ENCODE peak calls at places on chromosomes 11 and 22, in eight cellular contexts. One of them, this sample, is unnamed.

GRCh38 chr11:131467645-131468270 is 97.3 kb downstream of the NTM start:
- DNase-seq in activated CD8-positive, alpha-beta memory T cell treated with anti-CD3 and anti-CD28 coated beads for 1 hour: no peak
- DNase-seq in activated T-cell treated with anti-CD3 and anti-CD28 coated beads, Interleukin-2, amount 50 U/mL, for 72 hours: no peak
- DNase-seq in Daoy: peak
- DNase-seq in mammary epithelial cell: no peak
- DNase-seq in activated CD4-positive, alpha-beta T cell treated with anti-CD3 and anti-CD28 coated beads, Interleukin-2, amount 10 ng/mL, durations not matched to agents 7 days and 5 days: no peak
- DNase-seq in putamen: no peak
- DNase-seq in stimulated activated CD4-positive, alpha-beta T cell treated with anti-CD3 and anti-CD28 coated beads, TNF-alpha, amount 100 ng/mL, for 24 hours: no peak
- DNase-seq in this sample: no peak

GRCh38 chr11:82384308-82384707 is 349.4 kb downstream of the FAM181B start:
- DNase-seq in activated CD8-positive, alpha-beta memory T cell treated with anti-CD3 and anti-CD28 coated beads for 1 hour: no peak
- DNase-seq in activated T-cell treated with anti-CD3 and anti-CD28 coated beads, Interleukin-2, amount 50 U/mL, for 72 hours: no peak
- DNase-seq in Daoy: no peak
- DNase-seq in mammary epithelial cell: no peak
- DNase-seq in activated CD4-positive, alpha-beta T cell treated with anti-CD3 and anti-CD28 coated beads, Interleukin-2, amount 10 ng/mL, durations not matched to agents 7 days and 5 days: no peak
- DNase-seq in putamen: no peak
- DNase-seq in stimulated activated CD4-positive, alpha-beta T cell treated with anti-CD3 and anti-CD28 coated beads, TNF-alpha, amount 100 ng/mL, for 24 hours: no peak
- DNase-seq in this sample: no peak

GRCh38 chr22:38012604-38013072 is 28.3 kb upstream of the SOX10 start:
- DNase-seq in activated CD8-positive, alpha-beta memory T cell treated with anti-CD3 and anti-CD28 coated beads for 1 hour: no peak
- DNase-seq in activated T-cell treated with anti-CD3 and anti-CD28 coated beads, Interleukin-2, amount 50 U/mL, for 72 hours: no peak
- DNase-seq in Daoy: no peak
- DNase-seq in mammary epithelial cell: no peak
- DNase-seq in activated CD4-positive, alpha-beta T cell treated with anti-CD3 and anti-CD28 coated beads, Interleukin-2, amount 10 ng/mL, durations not matched to agents 7 days and 5 days: no peak
- DNase-seq in putamen: no peak
- DNase-seq in stimulated activated CD4-positive, alpha-beta T cell treated with anti-CD3 and anti-CD28 coated beads, TNF-alpha, amount 100 ng/mL, for 24 hours: no peak
- DNase-seq in this sample: no peak

GRCh38 chr11:26088391-26088790 is 243.5 kb upstream of the ANO3 start:
- DNase-seq in activated CD8-positive, alpha-beta memory T cell treated with anti-CD3 and anti-CD28 coated beads for 1 hour: no peak
- DNase-seq in activated T-cell treated with anti-CD3 and anti-CD28 coated beads, Interleukin-2, amount 50 U/mL, for 72 hours: no peak
- DNase-seq in Daoy: no peak
- DNase-seq in mammary epithelial cell: peak
- DNase-seq in activated CD4-positive, alpha-beta T cell treated with anti-CD3 and anti-CD28 coated beads, Interleukin-2, amount 10 ng/mL, durations not matched to agents 7 days and 5 days: no peak
- DNase-seq in putamen: no peak
- DNase-seq in stimulated activated CD4-positive, alpha-beta T cell treated with anti-CD3 and anti-CD28 coated beads, TNF-alpha, amount 100 ng/mL, for 24 hours: no peak
- DNase-seq in this sample: no peak

GRCh38 chr22:41880653-41881052 is 34.2 kb downstream of the SHISA8 start:
- DNase-seq in activated CD8-positive, alpha-beta memory T cell treated with anti-CD3 and anti-CD28 coated beads for 1 hour: no peak
- DNase-seq in activated T-cell treated with anti-CD3 and anti-CD28 coated beads, Interleukin-2, amount 50 U/mL, for 72 hours: no peak
- DNase-seq in Daoy: no peak
- DNase-seq in mammary epithelial cell: no peak
- DNase-seq in activated CD4-positive, alpha-beta T cell treated with anti-CD3 and anti-CD28 coated beads, Interleukin-2, amount 10 ng/mL, durations not matched to agents 7 days and 5 days: no peak
- DNase-seq in putamen: no peak
- DNase-seq in stimulated activated CD4-positive, alpha-beta T cell treated with anti-CD3 and anti-CD28 coated beads, TNF-alpha, amount 100 ng/mL, for 24 hours: no peak
- DNase-seq in this sample: no peak

GRCh38 chr22:38982008-38982927 is at the start of gene APOBEC3B:
- DNase-seq in activated CD8-positive, alpha-beta memory T cell treated with anti-CD3 and anti-CD28 coated beads for 1 hour: peak
- DNase-seq in activated T-cell treated with anti-CD3 and anti-CD28 coated beads, Interleukin-2, amount 50 U/mL, for 72 hours: peak
- DNase-seq in Daoy: peak
- DNase-seq in mammary epithelial cell: peak
- DNase-seq in activated CD4-positive, alpha-beta T cell treated with anti-CD3 and anti-CD28 coated beads, Interleukin-2, amount 10 ng/mL, durations not matched to agents 7 days and 5 days: peak
- DNase-seq in putamen: peak
- DNase-seq in stimulated activated CD4-positive, alpha-beta T cell treated with anti-CD3 and anti-CD28 coated beads, TNF-alpha, amount 100 ng/mL, for 24 hours: peak
- DNase-seq in this sample: no peak

GRCh38 chr11:107257660-107258059 is 200.0 kb downstream of the CWF19L2 start:
- DNase-seq in activated CD8-positive, alpha-beta memory T cell treated with anti-CD3 and anti-CD28 coated beads for 1 hour: no peak
- DNase-seq in activated T-cell treated with anti-CD3 and anti-CD28 coated beads, Interleukin-2, amount 50 U/mL, for 72 hours: no peak
- DNase-seq in Daoy: no peak
- DNase-seq in mammary epithelial cell: no peak
- DNase-seq in activated CD4-positive, alpha-beta T cell treated with anti-CD3 and anti-CD28 coated beads, Interleukin-2, amount 10 ng/mL, durations not matched to agents 7 days and 5 days: no peak
- DNase-seq in putamen: no peak
- DNase-seq in stimulated activated CD4-positive, alpha-beta T cell treated with anti-CD3 and anti-CD28 coated beads, TNF-alpha, amount 100 ng/mL, for 24 hours: no peak
- DNase-seq in this sample: no peak

GRCh38 chr22:29536411-29536810 is 17.1 kb downstream of the THOC5 start:
- DNase-seq in activated CD8-positive, alpha-beta memory T cell treated with anti-CD3 and anti-CD28 coated beads for 1 hour: no peak
- DNase-seq in activated T-cell treated with anti-CD3 and anti-CD28 coated beads, Interleukin-2, amount 50 U/mL, for 72 hours: no peak
- DNase-seq in Daoy: no peak
- DNase-seq in mammary epithelial cell: no peak
- DNase-seq in activated CD4-positive, alpha-beta T cell treated with anti-CD3 and anti-CD28 coated beads, Interleukin-2, amount 10 ng/mL, durations not matched to agents 7 days and 5 days: no peak
- DNase-seq in putamen: no peak
- DNase-seq in stimulated activated CD4-positive, alpha-beta T cell treated with anti-CD3 and anti-CD28 coated beads, TNF-alpha, amount 100 ng/mL, for 24 hours: no peak
- DNase-seq in this sample: no peak

GRCh38 chr11:65380460-65381126 is 1.9 kb downstream of the SLC25A45 start:
- DNase-seq in activated CD8-positive, alpha-beta memory T cell treated with anti-CD3 and anti-CD28 coated beads for 1 hour: no peak
- DNase-seq in activated T-cell treated with anti-CD3 and anti-CD28 coated beads, Interleukin-2, amount 50 U/mL, for 72 hours: no peak
- DNase-seq in Daoy: no peak
- DNase-seq in mammary epithelial cell: no peak
- DNase-seq in activated CD4-positive, alpha-beta T cell treated with anti-CD3 and anti-CD28 coated beads, Interleukin-2, amount 10 ng/mL, durations not matched to agents 7 days and 5 days: no peak
- DNase-seq in putamen: no peak
- DNase-seq in stimulated activated CD4-positive, alpha-beta T cell treated with anti-CD3 and anti-CD28 coated beads, TNF-alpha, amount 100 ng/mL, for 24 hours: no peak
- DNase-seq in this sample: no peak

GRCh38 chr11:86162257-86162656 is 82.3 kb upstream of the EED start:
- DNase-seq in activated CD8-positive, alpha-beta memory T cell treated with anti-CD3 and anti-CD28 coated beads for 1 hour: no peak
- DNase-seq in activated T-cell treated with anti-CD3 and anti-CD28 coated beads, Interleukin-2, amount 50 U/mL, for 72 hours: no peak
- DNase-seq in Daoy: peak
- DNase-seq in mammary epithelial cell: peak
- DNase-seq in activated CD4-positive, alpha-beta T cell treated with anti-CD3 and anti-CD28 coated beads, Interleukin-2, amount 10 ng/mL, durations not matched to agents 7 days and 5 days: no peak
- DNase-seq in putamen: no peak
- DNase-seq in stimulated activated CD4-positive, alpha-beta T cell treated with anti-CD3 and anti-CD28 coated beads, TNF-alpha, amount 100 ng/mL, for 24 hours: no peak
- DNase-seq in this sample: no peak

GRCh38 chr11:29018631-29019030 is 910.4 kb downstream of the METTL15 start:
- DNase-seq in activated CD8-positive, alpha-beta memory T cell treated with anti-CD3 and anti-CD28 coated beads for 1 hour: no peak
- DNase-seq in activated T-cell treated with anti-CD3 and anti-CD28 coated beads, Interleukin-2, amount 50 U/mL, for 72 hours: no peak
- DNase-seq in Daoy: peak
- DNase-seq in mammary epithelial cell: peak
- DNase-seq in activated CD4-positive, alpha-beta T cell treated with anti-CD3 and anti-CD28 coated beads, Interleukin-2, amount 10 ng/mL, durations not matched to agents 7 days and 5 days: no peak
- DNase-seq in putamen: no peak
- DNase-seq in stimulated activated CD4-positive, alpha-beta T cell treated with anti-CD3 and anti-CD28 coated beads, TNF-alpha, amount 100 ng/mL, for 24 hours: no peak
- DNase-seq in this sample: no peak

GRCh38 chr22:21972293-21972779 is 10.3 kb downstream of the TOP3B start:
- DNase-seq in activated CD8-positive, alpha-beta memory T cell treated with anti-CD3 and anti-CD28 coated beads for 1 hour: no peak
- DNase-seq in activated T-cell treated with anti-CD3 and anti-CD28 coated beads, Interleukin-2, amount 50 U/mL, for 72 hours: peak
- DNase-seq in Daoy: peak
- DNase-seq in mammary epithelial cell: no peak
- DNase-seq in activated CD4-positive, alpha-beta T cell treated with anti-CD3 and anti-CD28 coated beads, Interleukin-2, amount 10 ng/mL, durations not matched to agents 7 days and 5 days: peak
- DNase-seq in putamen: no peak
- DNase-seq in stimulated activated CD4-positive, alpha-beta T cell treated with anti-CD3 and anti-CD28 coated beads, TNF-alpha, amount 100 ng/mL, for 24 hours: no peak
- DNase-seq in this sample: no peak

GRCh38 chr22:24289781-24290181 is 19.1 kb downstream of the SPECC1L start:
- DNase-seq in activated CD8-positive, alpha-beta memory T cell treated with anti-CD3 and anti-CD28 coated beads for 1 hour: no peak
- DNase-seq in activated T-cell treated with anti-CD3 and anti-CD28 coated beads, Interleukin-2, amount 50 U/mL, for 72 hours: no peak
- DNase-seq in Daoy: no peak
- DNase-seq in mammary epithelial cell: no peak
- DNase-seq in activated CD4-positive, alpha-beta T cell treated with anti-CD3 and anti-CD28 coated beads, Interleukin-2, amount 10 ng/mL, durations not matched to agents 7 days and 5 days: no peak
- DNase-seq in putamen: no peak
- DNase-seq in stimulated activated CD4-positive, alpha-beta T cell treated with anti-CD3 and anti-CD28 coated beads, TNF-alpha, amount 100 ng/mL, for 24 hours: no peak
- DNase-seq in this sample: no peak

GRCh38 chr22:32842486-32842885 is 41.0 kb downstream of the TIMP3 start:
- DNase-seq in activated CD8-positive, alpha-beta memory T cell treated with anti-CD3 and anti-CD28 coated beads for 1 hour: no peak
- DNase-seq in activated T-cell treated with anti-CD3 and anti-CD28 coated beads, Interleukin-2, amount 50 U/mL, for 72 hours: no peak
- DNase-seq in Daoy: peak
- DNase-seq in mammary epithelial cell: peak
- DNase-seq in activated CD4-positive, alpha-beta T cell treated with anti-CD3 and anti-CD28 coated beads, Interleukin-2, amount 10 ng/mL, durations not matched to agents 7 days and 5 days: no peak
- DNase-seq in putamen: no peak
- DNase-seq in stimulated activated CD4-positive, alpha-beta T cell treated with anti-CD3 and anti-CD28 coated beads, TNF-alpha, amount 100 ng/mL, for 24 hours: no peak
- DNase-seq in this sample: no peak

GRCh38 chr11:88421530-88421929 is 84.0 kb upstream of the CTSC start:
- DNase-seq in activated CD8-positive, alpha-beta memory T cell treated with anti-CD3 and anti-CD28 coated beads for 1 hour: no peak
- DNase-seq in activated T-cell treated with anti-CD3 and anti-CD28 coated beads, Interleukin-2, amount 50 U/mL, for 72 hours: peak
- DNase-seq in Daoy: no peak
- DNase-seq in mammary epithelial cell: peak
- DNase-seq in activated CD4-positive, alpha-beta T cell treated with anti-CD3 and anti-CD28 coated beads, Interleukin-2, amount 10 ng/mL, durations not matched to agents 7 days and 5 days: peak
- DNase-seq in putamen: no peak
- DNase-seq in stimulated activated CD4-positive, alpha-beta T cell treated with anti-CD3 and anti-CD28 coated beads, TNF-alpha, amount 100 ng/mL, for 24 hours: peak
- DNase-seq in this sample: no peak

GRCh38 chr22:39546889-39547586 is 14.5 kb upstream of the RPS19BP1 start:
- DNase-seq in activated CD8-positive, alpha-beta memory T cell treated with anti-CD3 and anti-CD28 coated beads for 1 hour: no peak
- DNase-seq in activated T-cell treated with anti-CD3 and anti-CD28 coated beads, Interleukin-2, amount 50 U/mL, for 72 hours: no peak
- DNase-seq in Daoy: peak
- DNase-seq in mammary epithelial cell: peak
- DNase-seq in activated CD4-positive, alpha-beta T cell treated with anti-CD3 and anti-CD28 coated beads, Interleukin-2, amount 10 ng/mL, durations not matched to agents 7 days and 5 days: no peak
- DNase-seq in putamen: peak
- DNase-seq in stimulated activated CD4-positive, alpha-beta T cell treated with anti-CD3 and anti-CD28 coated beads, TNF-alpha, amount 100 ng/mL, for 24 hours: no peak
- DNase-seq in this sample: no peak

GRCh38 chr22:31140746-31141145 is 438 bp upstream of the PLA2G3 start:
- DNase-seq in activated CD8-positive, alpha-beta memory T cell treated with anti-CD3 and anti-CD28 coated beads for 1 hour: no peak
- DNase-seq in activated T-cell treated with anti-CD3 and anti-CD28 coated beads, Interleukin-2, amount 50 U/mL, for 72 hours: no peak
- DNase-seq in Daoy: no peak
- DNase-seq in mammary epithelial cell: no peak
- DNase-seq in activated CD4-positive, alpha-beta T cell treated with anti-CD3 and anti-CD28 coated beads, Interleukin-2, amount 10 ng/mL, durations not matched to agents 7 days and 5 days: no peak
- DNase-seq in putamen: no peak
- DNase-seq in stimulated activated CD4-positive, alpha-beta T cell treated with anti-CD3 and anti-CD28 coated beads, TNF-alpha, amount 100 ng/mL, for 24 hours: no peak
- DNase-seq in this sample: no peak

GRCh38 chr22:37996515-37997246 is 12.3 kb upstream of the SOX10 start:
- DNase-seq in activated CD8-positive, alpha-beta memory T cell treated with anti-CD3 and anti-CD28 coated beads for 1 hour: no peak
- DNase-seq in activated T-cell treated with anti-CD3 and anti-CD28 coated beads, Interleukin-2, amount 50 U/mL, for 72 hours: no peak
- DNase-seq in Daoy: no peak
- DNase-seq in mammary epithelial cell: no peak
- DNase-seq in activated CD4-positive, alpha-beta T cell treated with anti-CD3 and anti-CD28 coated beads, Interleukin-2, amount 10 ng/mL, durations not matched to agents 7 days and 5 days: no peak
- DNase-seq in putamen: no peak
- DNase-seq in stimulated activated CD4-positive, alpha-beta T cell treated with anti-CD3 and anti-CD28 coated beads, TNF-alpha, amount 100 ng/mL, for 24 hours: no peak
- DNase-seq in this sample: no peak

GRCh38 chr22:19942071-19942885 is 660 bp upstream of the TXNRD2 start:
- DNase-seq in activated CD8-positive, alpha-beta memory T cell treated with anti-CD3 and anti-CD28 coated beads for 1 hour: no peak
- DNase-seq in activated T-cell treated with anti-CD3 and anti-CD28 coated beads, Interleukin-2, amount 50 U/mL, for 72 hours: peak
- DNase-seq in Daoy: no peak
- DNase-seq in mammary epithelial cell: no peak
- DNase-seq in activated CD4-positive, alpha-beta T cell treated with anti-CD3 and anti-CD28 coated beads, Interleukin-2, amount 10 ng/mL, durations not matched to agents 7 days and 5 days: no peak
- DNase-seq in putamen: no peak
- DNase-seq in stimulated activated CD4-positive, alpha-beta T cell treated with anti-CD3 and anti-CD28 coated beads, TNF-alpha, amount 100 ng/mL, for 24 hours: no peak
- DNase-seq in this sample: no peak

GRCh38 chr11:75352417-75353206 is 1.2 kb upstream of the ARRB1 start:
- DNase-seq in activated CD8-positive, alpha-beta memory T cell treated with anti-CD3 and anti-CD28 coated beads for 1 hour: no peak
- DNase-seq in activated T-cell treated with anti-CD3 and anti-CD28 coated beads, Interleukin-2, amount 50 U/mL, for 72 hours: peak
- DNase-seq in Daoy: peak
- DNase-seq in mammary epithelial cell: no peak
- DNase-seq in activated CD4-positive, alpha-beta T cell treated with anti-CD3 and anti-CD28 coated beads, Interleukin-2, amount 10 ng/mL, durations not matched to agents 7 days and 5 days: peak
- DNase-seq in putamen: no peak
- DNase-seq in stimulated activated CD4-positive, alpha-beta T cell treated with anti-CD3 and anti-CD28 coated beads, TNF-alpha, amount 100 ng/mL, for 24 hours: no peak
- DNase-seq in this sample: no peak